ENCODE peak calls at places on chromosome 14, in ten cellular contexts. S is T-helper 1 cell; A is T-helper 2 cell; Q is activated naive CD4-positive, alpha-beta T cell; Z is brain pericyte; F is fibroblast of pulmonary artery; H is choroid plexus epithelial cell; X is AG09309; L is IMR-90; R is transverse colon. C is an unnamed sample.

GRCh38 chr14:66092748-66093147 is 393.4 kb upstream of the CCDC196 start:
- DNase-seq in S (no peak), A (no peak), Q (no peak), Z (no peak), F (no peak), H (no peak), X (no peak), L (no peak), R (no peak), C (no peak)

GRCh38 chr14:84477996-84478395 is 1051.9 kb upstream of the FLRT2 start:
- DNase-seq in S (no peak), A (no peak), Q (no peak), Z (no peak), F (no peak), H (peak), X (no peak), L (no peak), R (no peak), C (no peak)

GRCh38 chr14:104882325-104882973 is 17.4 kb downstream of the CEP170B start:
- DNase-seq in S (no peak), A (no peak), Q (no peak), Z (no peak), F (no peak), H (peak), X (no peak), L (no peak), R (peak), C (no peak)

GRCh38 chr14:104293231-104293841 is 154.9 kb downstream of the KIF26A start:
- DNase-seq in S (no peak), A (no peak), Q (no peak), Z (no peak), F (no peak), H (no peak), X (no peak), L (no peak), R (peak), C (no peak)

GRCh38 chr14:100155881-100156645 is 3.4 kb downstream of the DEGS2 start:
- DNase-seq in S (no peak), A (no peak), Q (no peak), Z (no peak), F (no peak), H (no peak), X (no peak), L (no peak), R (peak), C (no peak)

GRCh38 chr14:76829650-76830421 is 3.6 kb downstream of the LRRC74A start:
- DNase-seq in S (no peak), A (no peak), Q (no peak), Z (no peak), F (peak), H (no peak), X (no peak), L (no peak), R (no peak), C (no peak)

GRCh38 chr14:80172380-80173055 is 38.8 kb downstream of the DIO2 start:
- DNase-seq in S (no peak), A (no peak), Q (no peak), Z (no peak), F (no peak), H (no peak), X (no peak), L (peak), R (no peak), C (no peak)

GRCh38 chr14:32208490-32208889 is 5.4 kb upstream of the RNU6-8 start:
- DNase-seq in S (no peak), A (no peak), Q (no peak), Z (no peak), F (no peak), H (no peak), X (no peak), L (no peak), R (no peak), C (no peak)

C was measured in natural killer cell treated with Interleukin-12 subunit alpha and Interleukin-12 subunit beta and Interleukin-15 and Interleukin-18, amount 100 ng/mL, for 72 hours.